ENCODE peak calls at places on chromosomes 3 and 15, in four cellular contexts. U is smooth muscle cell of the brain vasculature, O is NCI-H1092 treated with DMSO at 0.1 percent for 48 hours, X is esophagus squamous epithelium. P is an unnamed sample.

GRCh38 chr3:64179860-64180259 is 45.4 kb downstream of the PRICKLE2 start:
- DNase-seq in O (no peak), U (no peak), X (no peak), P (no peak)

GRCh38 chr15:63374686-63375520 is 6.7 kb downstream of the CA12 start:
- DNase-seq in U (peak), X (no peak), O (peak), P (peak)

GRCh38 chr3:149638401-149639092 is 19.3 kb downstream of the WWTR1 start:
- DNase-seq in X (no peak), O (peak), U (no peak), P (no peak)

GRCh38 chr15:31295660-31296059 is 31.0 kb upstream of the KLF13 start:
- DNase-seq in O (no peak), X (no peak), U (no peak), P (no peak)

GRCh38 chr3:192842711-192843436 is 74.8 kb downstream of the MB21D2 start:
- DNase-seq in X (no peak), U (no peak), O (no peak), P (no peak)

GRCh38 chr3:87503901-87504498 is 227.6 kb upstream of the POU1F1 start:
- DNase-seq in X (no peak), U (peak), O (peak), P (no peak)

GRCh38 chr15:88981244-88982215 is 68.4 kb upstream of the MFGE8 start:
- DNase-seq in O (no peak), U (no peak), X (no peak), P (no peak)

GRCh38 chr15:68830141-68830540 is 9.4 kb upstream of the ANP32A start:
- DNase-seq in O (no peak), X (no peak), U (no peak), P (no peak)

GRCh38 chr3:108006077-108006675 is 84.7 kb downstream of the CD47 start:
- DNase-seq in X (no peak), U (no peak), O (no peak), P (no peak)

GRCh38 chr3:144106970-144107369 is 135.3 kb downstream of the DIPK2A start:
- DNase-seq in U (no peak), X (no peak), O (no peak), P (no peak)

GRCh38 chr3:15899438-15899837 is 101.7 kb upstream of the ANKRD28 start:
- DNase-seq in X (no peak), U (no peak), O (no peak), P (no peak)

GRCh38 chr15:93235926-93236781 is 147.1 kb upstream of the RGMA start:
- DNase-seq in U (no peak), X (no peak), O (no peak), P (no peak)

GRCh38 chr3:136818851-136819783 is at the start of gene SLC35G2:
- DNase-seq in O (peak), X (no peak), U (peak), P (no peak)

GRCh38 chr15:66886241-66886675 is 179.1 kb upstream of the SMAD3 start:
- DNase-seq in O (no peak), U (no peak), X (no peak), P (no peak)

GRCh38 chr15:32688151-32688639 is 29.6 kb upstream of the GREM1 start:
- DNase-seq in X (no peak), U (no peak), O (peak), P (no peak)

GRCh38 chr3:151918253-151919029 is 45.0 kb downstream of the SUCNR1 start:
- DNase-seq in O (peak), U (no peak), X (no peak), P (no peak)

GRCh38 chr3:189710620-189711388 is 79.6 kb downstream of the TP63 start:
- DNase-seq in O (peak), X (no peak), U (peak), P (no peak)

GRCh38 chr3:146152841-146153240 is 8.1 kb downstream of the PLOD2 start:
- DNase-seq in X (no peak), U (no peak), O (no peak), P (no peak)

GRCh38 chr3:151439652-151440125 is 21.2 kb downstream of the IGSF10 start:
- DNase-seq in X (no peak), O (peak), U (peak), P (no peak)

GRCh38 chr3:191523099-191523498 is 62.1 kb downstream of the PYDC2 start:
- DNase-seq in O (peak), X (no peak), U (no peak), P (no peak)

GRCh38 chr3:126941721-126942270 is 41.1 kb upstream of the PLXNA1 start:
- DNase-seq in U (no peak), O (no peak), X (no peak), P (peak)

GRCh38 chr3:159796744-159797143 is 191.9 kb upstream of the IL12A start:
- DNase-seq in X (no peak), O (no peak), U (no peak), P (no peak)

GRCh38 chr3:128714887-128715496 is 11.0 kb upstream of the RAB7A start:
- DNase-seq in U (no peak), O (no peak), X (no peak), P (no peak)

P was measured in natural killer cell treated with Interleukin-12 subunit alpha and Interleukin-12 subunit beta and Interleukin-15 and Interleukin-18, amount 100 ng/mL, for 72 hours.